ENCODE peak calls at places on chromosomes 16 and 17, in ten cellular contexts. One of them, this sample, is unnamed. For H3K27me3, the result is how much of the 10 kb centered on the place peaks cover.

GRCh38 chr17:9935408-9935807 is 30.3 kb upstream of the RCVRN start:
- DNase-seq in PC-9: no peak
- DNase-seq in lower lobe of right lung: no peak
- DNase-seq in prostate gland: no peak
- DNase-seq in neural progenitor cell: no peak
- DNase-seq in lung: no peak
- DNase-seq in adrenal gland: no peak
- DNase-seq in cardiac muscle cell: peak
- DNase-seq in stomach: no peak
- DNase-seq in ovary: no peak
- DNase-seq in this sample: no peak

GRCh38 chr17:50642722-50643656 is 8.3 kb downstream of the ABCC3 start:
- DNase-seq in PC-9: peak
- DNase-seq in lower lobe of right lung: no peak
- DNase-seq in prostate gland: no peak
- DNase-seq in neural progenitor cell: no peak
- DNase-seq in lung: no peak
- DNase-seq in adrenal gland: peak
- DNase-seq in cardiac muscle cell: no peak
- DNase-seq in stomach: no peak
- DNase-seq in ovary: no peak
- DNase-seq in this sample: peak

GRCh38 chr16:20884240-20884556 is 16.0 kb downstream of the DCUN1D3 start:
- DNase-seq in PC-9: no peak
- DNase-seq in lower lobe of right lung: no peak
- DNase-seq in prostate gland: no peak
- DNase-seq in neural progenitor cell: no peak
- DNase-seq in lung: no peak
- DNase-seq in adrenal gland: no peak
- DNase-seq in cardiac muscle cell: peak
- DNase-seq in stomach: no peak
- DNase-seq in ovary: no peak
- DNase-seq in this sample: no peak

GRCh38 chr17:76408037-76408849 is 23.8 kb downstream of the SPHK1 start:
- DNase-seq in PC-9: no peak
- DNase-seq in lower lobe of right lung: peak
- DNase-seq in prostate gland: peak
- DNase-seq in neural progenitor cell: peak
- DNase-seq in lung: peak
- DNase-seq in adrenal gland: peak
- DNase-seq in cardiac muscle cell: peak
- DNase-seq in stomach: peak
- DNase-seq in ovary: peak
- DNase-seq in this sample: peak

GRCh38 chr16:88078111-88078775 is 127.0 kb downstream of the BANP start:
- DNase-seq in PC-9: no peak
- DNase-seq in lower lobe of right lung: peak
- DNase-seq in prostate gland: no peak
- DNase-seq in neural progenitor cell: no peak
- DNase-seq in lung: no peak
- DNase-seq in adrenal gland: no peak
- DNase-seq in cardiac muscle cell: no peak
- DNase-seq in stomach: no peak
- DNase-seq in ovary: no peak
- DNase-seq in this sample: peak

GRCh38 chr17:7413346-7413985 is 5.8 kb downstream of the NLGN2 start:
- DNase-seq in PC-9: no peak
- DNase-seq in lower lobe of right lung: no peak
- DNase-seq in prostate gland: no peak
- DNase-seq in neural progenitor cell: no peak
- DNase-seq in lung: no peak
- DNase-seq in adrenal gland: no peak
- DNase-seq in cardiac muscle cell: peak
- DNase-seq in stomach: no peak
- DNase-seq in ovary: no peak
- DNase-seq in this sample: no peak

GRCh38 chr17:15023589-15023988 is 241.5 kb downstream of the PMP22 start:
- DNase-seq in PC-9: no peak
- DNase-seq in lower lobe of right lung: no peak
- DNase-seq in prostate gland: no peak
- DNase-seq in neural progenitor cell: no peak
- DNase-seq in lung: no peak
- DNase-seq in adrenal gland: no peak
- DNase-seq in cardiac muscle cell: no peak
- DNase-seq in stomach: no peak
- DNase-seq in ovary: no peak
- DNase-seq in this sample: no peak

GRCh38 chr17:27379863-27380533 is 76.2 kb upstream of the KSR1 start:
- DNase-seq in PC-9: no peak
- DNase-seq in lower lobe of right lung: peak
- DNase-seq in prostate gland: peak
- DNase-seq in neural progenitor cell: peak
- DNase-seq in lung: peak
- DNase-seq in adrenal gland: peak
- DNase-seq in cardiac muscle cell: peak
- DNase-seq in stomach: peak
- DNase-seq in ovary: peak
- DNase-seq in this sample: peak

GRCh38 chr16:66095676-66096075 is 270.8 kb upstream of the CDH5 start:
- DNase-seq in PC-9: no peak
- DNase-seq in lower lobe of right lung: no peak
- DNase-seq in prostate gland: no peak
- DNase-seq in neural progenitor cell: no peak
- DNase-seq in lung: no peak
- DNase-seq in adrenal gland: no peak
- DNase-seq in cardiac muscle cell: no peak
- DNase-seq in stomach: no peak
- DNase-seq in ovary: no peak
- DNase-seq in this sample: no peak

GRCh38 chr17:21419299-21420239 is 43.4 kb downstream of the KCNJ12 start:
- DNase-seq in PC-9: no peak
- DNase-seq in lower lobe of right lung: no peak
- DNase-seq in prostate gland: no peak
- DNase-seq in neural progenitor cell: no peak
- DNase-seq in lung: no peak
- DNase-seq in adrenal gland: no peak
- DNase-seq in cardiac muscle cell: no peak
- DNase-seq in stomach: no peak
- DNase-seq in ovary: no peak
- DNase-seq in this sample: peak

GRCh38 chr17:9644910-9645751 is at the start of gene USP43:
- DNase-seq in PC-9: peak
- DNase-seq in lower lobe of right lung: peak
- DNase-seq in prostate gland: peak
- DNase-seq in neural progenitor cell: peak
- DNase-seq in lung: peak
- DNase-seq in adrenal gland: no peak
- DNase-seq in cardiac muscle cell: peak
- DNase-seq in stomach: peak
- DNase-seq in ovary: no peak
- DNase-seq in this sample: peak

GRCh38 chr16:81521141-81521626 is 76.6 kb downstream of the CMIP start:
- DNase-seq in PC-9: no peak
- DNase-seq in lower lobe of right lung: peak
- DNase-seq in prostate gland: no peak
- DNase-seq in neural progenitor cell: no peak
- DNase-seq in lung: no peak
- DNase-seq in adrenal gland: no peak
- DNase-seq in cardiac muscle cell: no peak
- DNase-seq in stomach: peak
- DNase-seq in ovary: no peak
- DNase-seq in this sample: no peak

GRCh38 chr17:7977805-7978204 is 24.6 kb upstream of the GUCY2D start:
- DNase-seq in PC-9: no peak
- DNase-seq in lower lobe of right lung: no peak
- DNase-seq in prostate gland: no peak
- DNase-seq in neural progenitor cell: no peak
- DNase-seq in lung: no peak
- DNase-seq in adrenal gland: no peak
- DNase-seq in cardiac muscle cell: no peak
- DNase-seq in stomach: no peak
- DNase-seq in ovary: no peak
- DNase-seq in this sample: no peak

GRCh38 chr16:54511181-54511731 is 224.7 kb upstream of the IRX3 start:
- DNase-seq in PC-9: no peak
- DNase-seq in lower lobe of right lung: no peak
- DNase-seq in prostate gland: no peak
- DNase-seq in neural progenitor cell: peak
- DNase-seq in lung: no peak
- DNase-seq in adrenal gland: no peak
- DNase-seq in cardiac muscle cell: peak
- DNase-seq in stomach: no peak
- DNase-seq in ovary: no peak
- DNase-seq in this sample: no peak

GRCh38 chr16:77219437-77219836 is 20.2 kb downstream of the SYCE1L start:
- DNase-seq in PC-9: peak
- DNase-seq in lower lobe of right lung: no peak
- DNase-seq in prostate gland: no peak
- DNase-seq in neural progenitor cell: no peak
- DNase-seq in lung: no peak
- DNase-seq in adrenal gland: no peak
- DNase-seq in cardiac muscle cell: no peak
- DNase-seq in stomach: no peak
- DNase-seq in ovary: no peak
- DNase-seq in this sample: no peak

GRCh38 chr16:2039286-2040030 is 8.2 kb downstream of the NTHL1 start:
- DNase-seq in PC-9: no peak
- DNase-seq in lower lobe of right lung: peak
- DNase-seq in prostate gland: peak
- DNase-seq in neural progenitor cell: no peak
- DNase-seq in lung: peak
- DNase-seq in adrenal gland: peak
- DNase-seq in cardiac muscle cell: peak
- DNase-seq in stomach: peak
- DNase-seq in ovary: peak
- DNase-seq in this sample: peak

GRCh38 chr17:7323731-7324437 is 5.3 kb downstream of the NEURL4 start:
- DNase-seq in PC-9: no peak
- DNase-seq in lower lobe of right lung: peak
- DNase-seq in prostate gland: peak
- DNase-seq in neural progenitor cell: peak
- DNase-seq in lung: no peak
- DNase-seq in adrenal gland: no peak
- DNase-seq in cardiac muscle cell: peak
- DNase-seq in stomach: peak
- DNase-seq in ovary: peak
- DNase-seq in this sample: no peak

GRCh38 chr17:44758414-44759095 is at the start of gene ADAM11:
- DNase-seq in PC-9: no peak
- DNase-seq in lower lobe of right lung: no peak
- DNase-seq in prostate gland: no peak
- DNase-seq in neural progenitor cell: peak
- DNase-seq in lung: no peak
- DNase-seq in adrenal gland: no peak
- DNase-seq in cardiac muscle cell: no peak
- DNase-seq in stomach: no peak
- DNase-seq in ovary: no peak
- DNase-seq in this sample: no peak

GRCh38 chr16:7998789-7999453 is 591.4 kb downstream of the TMEM114 start:
- DNase-seq in PC-9: no peak
- DNase-seq in lower lobe of right lung: no peak
- DNase-seq in prostate gland: no peak
- DNase-seq in neural progenitor cell: no peak
- DNase-seq in lung: no peak
- DNase-seq in adrenal gland: no peak
- DNase-seq in cardiac muscle cell: no peak
- DNase-seq in stomach: no peak
- DNase-seq in ovary: no peak
- DNase-seq in this sample: no peak
- H3K27me3 ChIP-seq in PC-9: under half
- H3K27me3 ChIP-seq in lower lobe of right lung: under half
- H3K27me3 ChIP-seq in prostate gland: under half
- H3K27me3 ChIP-seq in neural progenitor cell: under half
- H3K27me3 ChIP-seq in lung: under half
- H3K27me3 ChIP-seq in adrenal gland: under half
- H3K27me3 ChIP-seq in cardiac muscle cell: under half
- H3K27me3 ChIP-seq in stomach: under half
- H3K27me3 ChIP-seq in ovary: under half
- H3K27me3 ChIP-seq in this sample: under half

DNA sequence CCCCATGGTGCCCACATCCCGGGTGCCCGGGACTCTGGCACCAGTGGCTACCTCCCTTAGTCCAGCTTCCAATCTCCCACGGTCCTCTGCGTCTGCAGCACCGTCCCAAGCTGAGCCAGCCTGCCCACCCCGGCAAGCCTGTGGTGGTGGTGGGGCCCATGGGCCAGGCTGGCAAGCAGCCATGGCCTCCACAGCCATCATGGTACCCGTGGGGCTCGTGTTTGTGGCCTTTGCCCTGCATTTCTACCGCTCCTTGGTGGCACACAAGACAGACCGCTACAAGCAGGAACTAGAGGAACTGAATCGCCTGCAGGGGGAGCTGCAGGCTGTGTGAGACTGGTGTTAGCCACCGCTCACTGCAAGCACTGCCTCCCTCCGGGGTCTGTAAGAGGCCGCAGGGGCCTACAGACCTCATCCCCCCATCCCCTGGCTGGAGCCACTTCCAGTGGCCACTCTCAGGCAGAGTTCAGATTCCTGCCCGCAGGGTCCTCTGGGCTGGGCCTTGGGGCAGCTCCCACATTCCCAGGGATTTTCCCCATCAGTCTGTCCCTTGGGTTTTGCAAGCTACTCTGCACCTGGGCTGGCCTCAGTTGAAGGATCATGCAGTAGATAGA is 3.9 kb upstream of the SETD1A start:
- DNase-seq in PC-9: no peak
- DNase-seq in lower lobe of right lung: peak
- DNase-seq in prostate gland: no peak
- DNase-seq in neural progenitor cell: peak
- DNase-seq in lung: peak
- DNase-seq in adrenal gland: peak
- DNase-seq in cardiac muscle cell: peak
- DNase-seq in stomach: peak
- DNase-seq in ovary: peak
- DNase-seq in this sample: peak
- TF ChIP-seq CTCF in PC-9: peak
- TF ChIP-seq CTCF in lower lobe of right lung: peak
- TF ChIP-seq CTCF in prostate gland: peak
- TF ChIP-seq CTCF in neural progenitor cell: peak
- TF ChIP-seq CTCF in lung: peak
- TF ChIP-seq CTCF in adrenal gland: peak
- TF ChIP-seq CTCF in cardiac muscle cell: peak
- TF ChIP-seq CTCF in stomach: no peak
- TF ChIP-seq CTCF in ovary: peak
- TF ChIP-seq CTCF in this sample: peak

GRCh38 chr16:86880316-86881117 is 302.2 kb downstream of the FOXL1 start:
- DNase-seq in PC-9: no peak
- DNase-seq in lower lobe of right lung: no peak
- DNase-seq in prostate gland: no peak
- DNase-seq in neural progenitor cell: no peak
- DNase-seq in lung: no peak
- DNase-seq in adrenal gland: no peak
- DNase-seq in cardiac muscle cell: no peak
- DNase-seq in stomach: no peak
- DNase-seq in ovary: peak
- DNase-seq in this sample: no peak
- H3K27me3 ChIP-seq in PC-9: half or more
- H3K27me3 ChIP-seq in lower lobe of right lung: half or more
- H3K27me3 ChIP-seq in prostate gland: under half
- H3K27me3 ChIP-seq in neural progenitor cell: under half
- H3K27me3 ChIP-seq in lung: under half
- H3K27me3 ChIP-seq in adrenal gland: under half
- H3K27me3 ChIP-seq in cardiac muscle cell: under half
- H3K27me3 ChIP-seq in stomach: under half
- H3K27me3 ChIP-seq in ovary: under half
- H3K27me3 ChIP-seq in this sample: under half

GRCh38 chr16:89880477-89881367 is 7.3 kb downstream of the TCF25 start:
- DNase-seq in PC-9: no peak
- DNase-seq in lower lobe of right lung: no peak
- DNase-seq in prostate gland: no peak
- DNase-seq in neural progenitor cell: no peak
- DNase-seq in lung: no peak
- DNase-seq in adrenal gland: no peak
- DNase-seq in cardiac muscle cell: no peak
- DNase-seq in stomach: no peak
- DNase-seq in ovary: no peak
- DNase-seq in this sample: no peak
- TF ChIP-seq CTCF in PC-9: no peak
- TF ChIP-seq CTCF in lower lobe of right lung: no peak
- TF ChIP-seq CTCF in prostate gland: no peak
- TF ChIP-seq CTCF in neural progenitor cell: no peak
- TF ChIP-seq CTCF in lung: no peak
- TF ChIP-seq CTCF in adrenal gland: no peak
- TF ChIP-seq CTCF in cardiac muscle cell: no peak
- TF ChIP-seq CTCF in stomach: no peak
- TF ChIP-seq CTCF in ovary: no peak
- TF ChIP-seq CTCF in this sample: no peak

This sample was measured in right lobe of liver.